ENCODE peak calls at places on chromosomes 5 and 9, in four cellular contexts. Y, U, C and K are unnamed samples.

GRCh38 chr5:151741678-151742423 is 16.6 kb downstream of the ATOX1 start:
- DNase-seq in Y (no peak), C (peak; percentile 55), U (no peak), K (no peak)

GRCh38 chr5:127849891-127850290 is 146.7 kb downstream of the CCDC192 start:
- DNase-seq in Y (no peak), C (no peak), U (no peak), K (no peak)

GRCh38 chr5:98813755-98814154 is 40.3 kb downstream of the RGMB start:
- DNase-seq in Y (no peak), C (no peak), U (no peak), K (peak; percentile 1)

GRCh38 chr9:69452110-69452780 is 127.2 kb downstream of the ENTREP1 start:
- DNase-seq in U (no peak), Y (no peak), C (no peak), K (no peak)

GRCh38 chr5:43033845-43034590 is 6.1 kb downstream of the ANXA2R start:
- DNase-seq in U (peak; percentile 60), Y (no peak), C (no peak), K (no peak)

GRCh38 chr9:89491688-89492087 is 6.2 kb downstream of the SEMA4D start:
- DNase-seq in Y (peak; percentile 22), U (no peak), C (no peak), K (no peak)

GRCh38 chr5:132426525-132427138 is 57.1 kb downstream of the SLC22A5 start:
- DNase-seq in U (peak; percentile 73), C (peak; percentile 80), Y (peak; percentile 81), K (peak; percentile 86)

GRCh38 chr5:15496886-15497285 is 3.1 kb upstream of the FBXL7 start:
- DNase-seq in Y (no peak), U (no peak), C (no peak), K (no peak)

GRCh38 chr5:176538505-176538806 is 1.3 kb upstream of the RNF44 start:
- DNase-seq in Y (no peak), U (peak; percentile 64), C (no peak), K (no peak)

GRCh38 chr5:136781464-136781863 is 416.1 kb upstream of the TRPC7 start:
- DNase-seq in U (no peak), C (peak; percentile 1), Y (no peak), K (no peak)

GRCh38 chr5:173395257-173395932 is 67.2 kb upstream of the STC2 start:
- DNase-seq in C (peak; percentile 23), U (peak; percentile 38), Y (no peak), K (no peak)

GRCh38 chr9:89311346-89312153 is 555 bp downstream of the CKS2 start:
- DNase-seq in C (no peak), U (no peak), Y (no peak), K (no peak)

GRCh38 chr5:100423330-100423729 is 111.8 kb upstream of the FAM174A start:
- DNase-seq in Y (no peak), C (no peak), U (no peak), K (no peak)

GRCh38 chr5:124262443-124262842 is 484.0 kb downstream of the ZNF608 start:
- DNase-seq in Y (no peak), C (no peak), U (peak; percentile 19), K (no peak)

GRCh38 chr5:129459485-129460120 is 495 bp upstream of the ADAMTS19 start:
- DNase-seq in U (peak; percentile 86), C (no peak), Y (no peak), K (no peak)

GRCh38 chr5:93899026-93899600 is 157.7 kb upstream of the POU5F2 start:
- DNase-seq in Y (no peak), C (no peak), U (peak; percentile 55), K (no peak)

GRCh38 chr9:137172907-137173794 is 1.3 kb upstream of the TMEM210 start:
- DNase-seq in Y (peak; percentile 74), C (no peak), U (no peak), K (no peak)

GRCh38 chr5:95878417-95879323 is 56.1 kb upstream of the GLRX start:
- DNase-seq in Y (no peak), U (no peak), C (no peak), K (no peak)

GRCh38 chr9:91809581-91810285 is 140.3 kb downstream of the ROR2 start:
- DNase-seq in C (no peak), Y (no peak), U (no peak), K (no peak)

GRCh38 chr9:115590016-115590415 is 472.1 kb upstream of the TNC start:
- DNase-seq in Y (no peak), U (no peak), C (peak; percentile 88), K (no peak)

GRCh38 chr5:167442922-167443321 is 848.5 kb upstream of the WWC1 start:
- DNase-seq in U (no peak), Y (no peak), C (no peak), K (no peak)

GRCh38 chr5:97545856-97546570 is 363.0 kb upstream of the RIOK2 start:
- DNase-seq in C (no peak), Y (no peak), U (peak; percentile 20), K (peak; percentile 4)

GRCh38 chr9:15306068-15306756 is 804 bp downstream of the TTC39B start:
- DNase-seq in U (peak; percentile 73), C (no peak), Y (peak; percentile 83), K (peak; percentile 48)

GRCh38 chr5:74552101-74552500 is 88.4 kb downstream of the ENC1 start:
- DNase-seq in Y (no peak), U (no peak), C (no peak), K (no peak)

GRCh38 chr5:120463026-120463770 is 902 bp upstream of the PRR16 start:
- DNase-seq in U (no peak), Y (no peak), C (no peak), K (no peak)

GRCh38 chr5:114311943-114312342 is 49.9 kb upstream of the KCNN2 start:
- DNase-seq in U (peak; percentile 85), C (no peak), Y (no peak), K (no peak)

GRCh38 chr9:123438321-123438720 is 82.3 kb downstream of the CRB2 start:
- DNase-seq in Y (no peak), C (no peak), U (no peak), K (no peak)

GRCh38 chr9:101387871-101388506 is 3.2 kb upstream of the BAAT start:
- DNase-seq in C (no peak), U (peak; percentile 86), Y (no peak), K (no peak)

GRCh38 chr5:149831492-149831891 is 101.4 kb downstream of the PPARGC1B start:
- DNase-seq in U (no peak), Y (no peak), C (no peak), K (no peak)

GRCh38 chr9:98087420-98088354 is 31.2 kb downstream of the NANS start:
- DNase-seq in U (peak; percentile 86), Y (peak; percentile 59), C (no peak), K (peak; percentile 30)

GRCh38 chr9:89444212-89444611 is 53.7 kb downstream of the SEMA4D start:
- DNase-seq in C (no peak), U (no peak), Y (no peak), K (no peak)

DNA sequence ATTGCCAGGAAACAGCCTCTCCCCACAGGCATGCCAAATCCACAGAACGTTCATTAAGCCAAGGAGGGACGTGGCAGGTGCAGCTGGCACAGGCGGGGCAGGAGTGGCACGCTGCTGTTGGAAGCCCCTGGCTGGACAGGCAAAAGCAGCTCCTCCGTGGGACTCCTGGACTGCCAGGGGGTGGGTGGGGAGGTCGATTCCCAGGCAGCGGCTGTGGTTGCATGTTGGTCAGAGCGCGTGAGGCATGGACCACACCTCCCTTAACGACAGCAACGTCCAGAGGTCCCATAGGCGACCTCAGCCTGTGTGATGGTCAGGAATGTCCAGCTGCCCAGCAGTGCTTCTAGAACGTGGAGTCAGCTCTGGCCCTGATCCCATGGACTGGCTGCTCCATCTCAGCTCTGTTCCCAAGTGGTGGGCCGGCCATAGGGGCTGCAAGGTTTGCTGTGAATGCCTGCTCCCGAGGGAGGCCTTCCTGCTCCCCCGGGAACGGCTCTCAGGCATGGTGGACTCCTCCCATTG is 6.9 kb downstream of the SLC6A19 start:
- DNase-seq in U (no peak), C (no peak), Y (no peak), K (no peak)
- H3K27me3 ChIP-seq in U (no peaks in the 10 kb centered on the region), C (peaks cover 10% of the 10 kb centered on the region), Y (no peaks in the 10 kb centered on the region), K (no peaks in the 10 kb centered on the region)

GRCh38 chr9:37010976-37011375 is 23.1 kb downstream of the PAX5 start:
- DNase-seq in C (no peak), Y (no peak), U (no peak), K (no peak)
- H3K27me3 ChIP-seq in C (peaks cover 51% of the 10 kb centered on the region), Y (peaks cover 21% of the 10 kb centered on the region), U (peaks cover 7% of the 10 kb centered on the region), K (peaks cover 26% of the 10 kb centered on the region)

DNA sequence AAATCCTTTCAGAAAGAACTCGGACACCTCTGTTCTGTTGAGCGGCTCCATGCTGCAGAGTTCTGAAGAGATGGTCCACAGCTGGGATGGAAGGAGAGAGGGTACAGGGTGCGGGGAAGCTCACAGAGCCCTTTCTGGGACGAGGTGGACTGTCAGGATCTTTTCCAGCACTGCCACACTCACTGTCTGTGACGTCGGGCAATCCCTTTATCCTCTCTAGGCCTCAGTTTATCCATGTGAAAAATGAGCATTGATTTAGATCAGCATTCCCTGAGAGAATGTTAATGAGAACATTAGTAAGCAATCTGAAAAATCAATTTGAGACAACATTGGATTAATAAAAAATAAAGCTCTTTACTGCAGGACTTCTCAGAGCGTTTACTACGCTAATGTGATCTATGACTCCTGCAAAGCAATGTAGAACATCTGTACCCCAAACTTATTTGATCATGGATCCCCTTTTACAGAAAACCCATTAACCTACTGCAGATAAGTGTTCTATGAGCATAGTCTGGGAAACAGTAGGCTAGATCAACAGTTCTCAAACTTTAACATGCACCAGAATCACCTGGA is at the start of gene OR13J1:
- DNase-seq in Y (no peak), C (no peak), U (no peak), K (no peak)
- H3K27me3 ChIP-seq in Y (no peaks in the 10 kb centered on the region), C (peaks cover 3% of the 10 kb centered on the region), U (no peaks in the 10 kb centered on the region), K (no peaks in the 10 kb centered on the region)

GRCh38 chr9:21998026-21998425 is 3.4 kb downstream of the CDKN2B-AS1 start:
- DNase-seq in U (no peak), Y (no peak), C (no peak), K (no peak)

GRCh38 chr9:21996438-21996837 is 1.8 kb downstream of the CDKN2B-AS1 start:
- DNase-seq in U (peak; percentile 83), Y (no peak), C (no peak), K (no peak)

GRCh38 chr9:21996858-21997257 is 2.3 kb downstream of the CDKN2B-AS1 start:
- DNase-seq in Y (no peak), U (peak; percentile 35), C (no peak), K (no peak)

GRCh38 chr9:21995652-21996275 is 1.2 kb downstream of the CDKN2B-AS1 start:
- DNase-seq in U (peak; percentile 56), C (no peak), Y (peak; percentile 46), K (no peak)

GRCh38 chr9:21997480-21997879 is 2.9 kb downstream of the CDKN2B-AS1 start:
- DNase-seq in U (no peak), Y (no peak), C (no peak), K (no peak)
- H3K27me3 ChIP-seq in U (peaks cover 92% of the 10 kb centered on the region), Y (no peaks in the 10 kb centered on the region), C (no peaks in the 10 kb centered on the region), K (peaks cover 5% of the 10 kb centered on the region)

GRCh38 chr9:126674365-126675146 is 60.8 kb downstream of the LMX1B start:
- DNase-seq in C (no peak), U (peak; percentile 39), Y (no peak), K (no peak)
- H3K27me3 ChIP-seq in C (peaks cover 77% of the 10 kb centered on the region), U (peaks cover 68% of the 10 kb centered on the region), Y (peaks cover 58% of the 10 kb centered on the region), K (peaks cover 19% of the 10 kb centered on the region)

GRCh38 chr9:128565578-128565977 is 13.2 kb downstream of the SPTAN1 start:
- DNase-seq in U (no peak), Y (no peak), C (no peak), K (no peak)

GRCh38 chr9:128568470-128569083 is 16.2 kb downstream of the SPTAN1 start:
- DNase-seq in U (no peak), C (no peak), Y (no peak), K (no peak)
- H3K27me3 ChIP-seq in U (no peaks in the 10 kb centered on the region), C (no peaks in the 10 kb centered on the region), Y (no peaks in the 10 kb centered on the region), K (no peaks in the 10 kb centered on the region)

GRCh38 chr9:130925050-130925678 is 13.9 kb downstream of the FIBCD1 start:
- DNase-seq in Y (no peak), C (no peak), U (no peak), K (no peak)
- H3K27me3 ChIP-seq in Y (peaks cover 14% of the 10 kb centered on the region), C (peaks cover 3% of the 10 kb centered on the region), U (no peaks in the 10 kb centered on the region), K (no peaks in the 10 kb centered on the region)